ENCODE peak calls at places on chromosome 6, in nine cellular contexts. One of them, this sample, is unnamed.

GRCh38 chr6:105769197-105769596 is 316.9 kb upstream of the PRDM1 start:
- DNase-seq in OCI-M1: no peak
- DNase-seq in GM12892: no peak
- DNase-seq in EL: peak
- DNase-seq in amniotic stem cell: no peak
- DNase-seq in activated naive CD4-positive, alpha-beta T cell: no peak
- DNase-seq in pancreas: no peak
- DNase-seq in GM20000: no peak
- DNase-seq in kidney tubule cell: no peak
- DNase-seq in this sample: no peak

GRCh38 chr6:12385316-12385715 is 95.2 kb downstream of the EDN1 start:
- DNase-seq in EL: no peak
- DNase-seq in GM12892: no peak
- DNase-seq in kidney tubule cell: no peak
- DNase-seq in amniotic stem cell: no peak
- DNase-seq in pancreas: no peak
- DNase-seq in OCI-M1: no peak
- DNase-seq in GM20000: no peak
- DNase-seq in activated naive CD4-positive, alpha-beta T cell: no peak
- DNase-seq in this sample: no peak

GRCh38 chr6:43924222-43924702 is 154.3 kb downstream of the VEGFA start:
- DNase-seq in GM12892: no peak
- DNase-seq in kidney tubule cell: peak
- DNase-seq in EL: peak
- DNase-seq in amniotic stem cell: no peak
- DNase-seq in OCI-M1: peak
- DNase-seq in activated naive CD4-positive, alpha-beta T cell: no peak
- DNase-seq in GM20000: no peak
- DNase-seq in pancreas: no peak
- DNase-seq in this sample: no peak

GRCh38 chr6:153392156-153392555 is 261.1 kb upstream of the RGS17 start:
- DNase-seq in GM12892: no peak
- DNase-seq in OCI-M1: peak
- DNase-seq in EL: no peak
- DNase-seq in pancreas: no peak
- DNase-seq in activated naive CD4-positive, alpha-beta T cell: no peak
- DNase-seq in kidney tubule cell: peak
- DNase-seq in amniotic stem cell: no peak
- DNase-seq in GM20000: no peak
- DNase-seq in this sample: no peak

GRCh38 chr6:108336971-108337370 is 42.1 kb downstream of the AFG1L start:
- DNase-seq in OCI-M1: no peak
- DNase-seq in activated naive CD4-positive, alpha-beta T cell: no peak
- DNase-seq in pancreas: no peak
- DNase-seq in amniotic stem cell: no peak
- DNase-seq in EL: no peak
- DNase-seq in kidney tubule cell: peak
- DNase-seq in GM12892: no peak
- DNase-seq in GM20000: no peak
- DNase-seq in this sample: no peak

GRCh38 chr6:74115674-74116073 is 419.7 kb downstream of the CD109 start:
- DNase-seq in EL: peak
- DNase-seq in GM12892: no peak
- DNase-seq in kidney tubule cell: no peak
- DNase-seq in GM20000: no peak
- DNase-seq in OCI-M1: no peak
- DNase-seq in amniotic stem cell: no peak
- DNase-seq in activated naive CD4-positive, alpha-beta T cell: no peak
- DNase-seq in pancreas: no peak
- DNase-seq in this sample: no peak

GRCh38 chr6:19608546-19608945 is 228.6 kb upstream of the ID4 start:
- DNase-seq in amniotic stem cell: no peak
- DNase-seq in pancreas: no peak
- DNase-seq in GM12892: no peak
- DNase-seq in activated naive CD4-positive, alpha-beta T cell: no peak
- DNase-seq in GM20000: no peak
- DNase-seq in EL: no peak
- DNase-seq in OCI-M1: no peak
- DNase-seq in kidney tubule cell: no peak
- DNase-seq in this sample: no peak

GRCh38 chr6:110999634-111000270 is 17.9 kb downstream of the RPF2 start:
- DNase-seq in kidney tubule cell: peak
- DNase-seq in amniotic stem cell: no peak
- DNase-seq in OCI-M1: peak
- DNase-seq in GM12892: no peak
- DNase-seq in pancreas: no peak
- DNase-seq in activated naive CD4-positive, alpha-beta T cell: no peak
- DNase-seq in EL: peak
- DNase-seq in GM20000: no peak
- DNase-seq in this sample: no peak

GRCh38 chr6:170473226-170473789 is 79.8 kb downstream of the PSMB1 start:
- DNase-seq in activated naive CD4-positive, alpha-beta T cell: no peak
- DNase-seq in OCI-M1: no peak
- DNase-seq in GM20000: no peak
- DNase-seq in kidney tubule cell: no peak
- DNase-seq in pancreas: no peak
- DNase-seq in GM12892: no peak
- DNase-seq in EL: no peak
- DNase-seq in amniotic stem cell: no peak
- DNase-seq in this sample: no peak

GRCh38 chr6:40504274-40504673 is 82.9 kb downstream of the LRFN2 start:
- DNase-seq in OCI-M1: no peak
- DNase-seq in kidney tubule cell: peak
- DNase-seq in activated naive CD4-positive, alpha-beta T cell: no peak
- DNase-seq in GM12892: no peak
- DNase-seq in EL: peak
- DNase-seq in pancreas: no peak
- DNase-seq in GM20000: no peak
- DNase-seq in amniotic stem cell: no peak
- DNase-seq in this sample: no peak

GRCh38 chr6:48144024-48144423 is 33.0 kb upstream of the PTCHD4 start:
- DNase-seq in amniotic stem cell: no peak
- DNase-seq in activated naive CD4-positive, alpha-beta T cell: no peak
- DNase-seq in GM12892: no peak
- DNase-seq in kidney tubule cell: no peak
- DNase-seq in pancreas: no peak
- DNase-seq in EL: no peak
- DNase-seq in OCI-M1: peak
- DNase-seq in GM20000: no peak
- DNase-seq in this sample: no peak